ENCODE peak calls at places on chromosome 11, in ten cellular contexts. G, X, R, P, O, K, U, A, D and N are unnamed samples.

GRCh38 chr11:125941241-125941605 is 4.6 kb upstream of the VSIG10L2 start:
- DNase-seq in G (no peak), X (no peak), R (no peak), P (no peak), O (no peak), K (no peak), U (no peak), A (no peak), D (no peak), N (no peak)

GRCh38 chr11:129023968-129024676 is 81.5 kb upstream of the TP53AIP1 start:
- DNase-seq in G (peak; percentile 3), X (no peak), R (no peak), P (no peak), O (no peak), K (no peak), U (no peak), A (peak; percentile 96), D (peak; percentile 16), N (peak; percentile 91)

GRCh38 chr11:80155412-80156017 is 714.7 kb upstream of the TENM4 start:
- DNase-seq in G (no peak), X (no peak), R (no peak), P (peak; percentile 52), O (no peak), K (no peak), U (peak; percentile 44), A (peak; percentile 54), D (no peak), N (peak; percentile 17)

GRCh38 chr11:65895482-65895981 is 4.7 kb downstream of the FOSL1 start:
- DNase-seq in G (no peak), X (no peak), R (no peak), P (no peak), O (no peak), K (no peak), U (no peak), A (peak; percentile 54), D (no peak), N (no peak)

GRCh38 chr11:34158661-34159060 is 53.2 kb downstream of the NAT10 start:
- DNase-seq in G (no peak), X (peak; percentile 82), R (no peak), P (no peak), O (no peak), K (no peak), U (no peak), A (no peak), D (no peak), N (no peak)

GRCh38 chr11:114197799-114198500 is 98.2 kb upstream of the NNMT start:
- DNase-seq in G (no peak), X (no peak), R (no peak), P (no peak), O (no peak), K (peak; percentile 81), U (no peak), A (peak; percentile 60), D (peak; percentile 29), N (peak; percentile 14)

GRCh38 chr11:134230339-134230738 is 5.9 kb downstream of the VPS26B start:
- DNase-seq in G (no peak), X (no peak), R (no peak), P (no peak), O (no peak), K (no peak), U (no peak), A (no peak), D (no peak), N (no peak)

GRCh38 chr11:34263462-34264186 is 94.2 kb downstream of the ABTB2 start:
- DNase-seq in G (no peak), X (no peak), R (no peak), P (peak; percentile 18), O (no peak), K (peak; percentile 50), U (peak; percentile 84), A (peak; percentile 95), D (peak; percentile 87), N (peak; percentile 90)

GRCh38 chr11:91081440-91082088 is 858.7 kb upstream of the CHORDC1 start:
- DNase-seq in G (no peak), X (no peak), R (no peak), P (no peak), O (no peak), K (peak; percentile 23), U (no peak), A (peak; percentile 76), D (peak; percentile 32), N (peak; percentile 73)

GRCh38 chr11:65279713-65280459 is 18.1 kb downstream of the POLA2 start:
- DNase-seq in G (no peak), X (peak; percentile 61), R (no peak), P (no peak), O (no peak), K (no peak), U (no peak), A (peak; percentile 93), D (peak; percentile 97), N (peak; percentile 98)

GRCh38 chr11:2910401-2910955 is 18.7 kb downstream of the PHLDA2 start:
- DNase-seq in G (no peak), X (no peak), R (no peak), P (no peak), O (no peak), K (no peak), U (no peak), A (no peak), D (no peak), N (no peak)

GRCh38 chr11:111777094-111778046 is 11.2 kb upstream of the PPP2R1B start:
- DNase-seq in G (no peak), X (peak; percentile 45), R (no peak), P (peak; percentile 61), O (no peak), K (no peak), U (peak; percentile 54), A (peak; percentile 81), D (peak; percentile 51), N (peak; percentile 51)

GRCh38 chr11:93236741-93237675 is 39.2 kb upstream of the SLC36A4 start:
- DNase-seq in G (no peak), X (peak; percentile 48), R (no peak), P (no peak), O (no peak), K (no peak), U (peak; percentile 42), A (peak; percentile 76), D (no peak), N (peak; percentile 8)

GRCh38 chr11:67085617-67086016 is 29.0 kb downstream of the RHOD start:
- DNase-seq in G (no peak), X (no peak), R (no peak), P (no peak), O (no peak), K (no peak), U (no peak), A (no peak), D (no peak), N (no peak)

GRCh38 chr11:114160884-114161283 is 101.4 kb downstream of the ZBTB16 start:
- DNase-seq in G (no peak), X (no peak), R (no peak), P (no peak), O (no peak), K (no peak), U (no peak), A (no peak), D (no peak), N (peak; percentile 62)

GRCh38 chr11:64802370-64803162 is 448 bp downstream of the MAP4K2 start:
- DNase-seq in G (peak; percentile 25), X (peak; percentile 55), R (no peak), P (no peak), O (no peak), K (peak; percentile 51), U (no peak), A (no peak), D (no peak), N (no peak)

GRCh38 chr11:62577046-62577708 is 3.5 kb upstream of the EEF1G start:
- DNase-seq in G (no peak), X (no peak), R (no peak), P (no peak), O (no peak), K (no peak), U (no peak), A (no peak), D (no peak), N (no peak)

GRCh38 chr11:125935629-125936199 is 10.1 kb upstream of the VSIG10L2 start:
- DNase-seq in G (no peak), X (no peak), R (no peak), P (no peak), O (peak; percentile 64), K (no peak), U (no peak), A (no peak), D (no peak), N (no peak)

GRCh38 chr11:17692931-17693330 is 26.4 kb upstream of the MYOD1 start:
- DNase-seq in G (no peak), X (no peak), R (no peak), P (no peak), O (no peak), K (no peak), U (no peak), A (no peak), D (no peak), N (no peak)

GRCh38 chr11:110522456-110522855 is 92.7 kb downstream of the FDX1 start:
- DNase-seq in G (no peak), X (no peak), R (no peak), P (no peak), O (no peak), K (no peak), U (no peak), A (no peak), D (no peak), N (no peak)

GRCh38 chr11:113477321-113477720 is 2.1 kb upstream of the DRD2 start:
- DNase-seq in G (no peak), X (no peak), R (no peak), P (no peak), O (peak; percentile 58), K (no peak), U (peak; percentile 73), A (no peak), D (no peak), N (no peak)

GRCh38 chr11:101456812-101457211 is 127.0 kb downstream of the TRPC6 start:
- DNase-seq in G (no peak), X (no peak), R (no peak), P (no peak), O (no peak), K (no peak), U (no peak), A (peak; percentile 66), D (no peak), N (no peak)

GRCh38 chr11:121723261-121723741 is 270.5 kb upstream of the SORL1-AS1 start:
- DNase-seq in G (no peak), X (no peak), R (peak; percentile 27), P (no peak), O (no peak), K (peak; percentile 18), U (peak; percentile 19), A (no peak), D (no peak), N (no peak)

GRCh38 chr11:119727523-119728081 is 1.4 kb downstream of the NECTIN1 start:
- DNase-seq in G (no peak), X (no peak), R (peak; percentile 25), P (peak; percentile 38), O (no peak), K (peak; percentile 26), U (no peak), A (peak; percentile 60), D (no peak), N (no peak)

GRCh38 chr11:72519220-72519881 is 85.0 kb upstream of the CLPB start:
- DNase-seq in G (no peak), X (peak; percentile 56), R (no peak), P (no peak), O (no peak), K (no peak), U (no peak), A (no peak), D (no peak), N (no peak)

GRCh38 chr11:217704-218103 is 10.2 kb downstream of the RIC8A start:
- DNase-seq in G (no peak), X (no peak), R (no peak), P (no peak), O (no peak), K (no peak), U (no peak), A (no peak), D (no peak), N (peak; percentile 29)

GRCh38 chr11:61507962-61508824 is at the start of gene LRRC10B:
- DNase-seq in G (no peak), X (peak; percentile 59), R (peak; percentile 44), P (peak; percentile 86), O (no peak), K (no peak), U (peak; percentile 88), A (no peak), D (no peak), N (no peak)

GRCh38 chr11:73198677-73199076 is 19.4 kb upstream of the P2RY2 start:
- DNase-seq in G (no peak), X (no peak), R (no peak), P (no peak), O (no peak), K (no peak), U (no peak), A (no peak), D (no peak), N (no peak)